ENCODE peak calls at places on chromosomes 11 and 22, in six cellular contexts. M is progenitor cell of endocrine pancreas, D is AG09319, E is AG10803, J is AG04450, I is HL-60. Y is an unnamed sample.

GRCh38 chr22:47372111-47372581 is 609.7 kb downstream of the TBC1D22A start:
- DNase-seq in M (no peak), D (no peak), E (no peak), J (no peak), I (no peak), Y (no peak)

GRCh38 chr11:78449866-78450265 is 32.2 kb upstream of the GAB2 start:
- DNase-seq in M (no peak), D (no peak), E (peak; percentile 3), J (no peak), I (no peak), Y (peak; percentile 53)

GRCh38 chr22:40276877-40277823 is 69.2 kb upstream of the ADSL start:
- DNase-seq in M (no peak), D (no peak), E (peak; percentile 45), J (no peak), I (no peak), Y (peak; percentile 28)

GRCh38 chr11:108914981-108915380 is 250.1 kb downstream of the DDX10 start:
- DNase-seq in M (no peak), D (peak; percentile 43), E (peak; percentile 47), J (no peak), I (no peak), Y (no peak)

GRCh38 chr11:115316682-115317081 is 187.5 kb downstream of the CADM1 start:
- DNase-seq in M (no peak), D (no peak), E (no peak), J (no peak), I (no peak), Y (no peak)

GRCh38 chr11:31809857-31810778 is 1.0 kb downstream of the PAX6 start:
- DNase-seq in M (no peak), D (no peak), E (peak; percentile 46), J (no peak), I (no peak), Y (no peak)

GRCh38 chr22:42142771-42143461 is 12.3 kb upstream of the CYP2D6 start:
- DNase-seq in M (no peak), D (no peak), E (no peak), J (no peak), I (no peak), Y (no peak)

GRCh38 chr11:87602776-87603175 is 565.0 kb downstream of the TMEM135 start:
- DNase-seq in M (no peak), D (no peak), E (no peak), J (no peak), I (no peak), Y (no peak)

GRCh38 chr22:40196628-40197027 is 18.9 kb downstream of the TNRC6B start:
- DNase-seq in M (no peak), D (no peak), E (peak; percentile 89), J (peak; percentile 86), I (no peak), Y (peak; percentile 89)

GRCh38 chr11:7667460-7667859 is 5.8 kb downstream of the CYB5R2 start:
- DNase-seq in M (no peak), D (no peak), E (no peak), J (no peak), I (no peak), Y (no peak)

GRCh38 chr11:44530413-44531115 is 34.9 kb upstream of the CD82 start:
- DNase-seq in M (no peak), D (no peak), E (no peak), J (no peak), I (no peak), Y (no peak)

Y was measured in HFFc6.